ENCODE peak calls at places on chromosomes 6 and 20, in four cellular contexts. One of them, this sample, is unnamed.

GRCh38 chr6:36671687-36672375 is 6.7 kb upstream of the CDKN1A start:
- DNase-seq in H1: no peak
- DNase-seq in HCT116: no peak
- DNase-seq in GM12878: no peak
- DNase-seq in this sample: no peak

GRCh38 chr20:63202811-63203526 is 13.0 kb downstream of the YTHDF1 start:
- DNase-seq in H1: no peak
- DNase-seq in GM12878: no peak
- DNase-seq in HCT116: no peak
- DNase-seq in this sample: no peak

GRCh38 chr6:141618180-141618581 is 514.5 kb upstream of the GJE1 start:
- DNase-seq in H1: no peak
- DNase-seq in GM12878: no peak
- DNase-seq in HCT116: no peak
- DNase-seq in this sample: no peak

GRCh38 chr6:157143885-157144795 is 179.2 kb downstream of the TMEM242 start:
- DNase-seq in HCT116: no peak
- DNase-seq in H1: no peak
- DNase-seq in GM12878: no peak
- DNase-seq in this sample: no peak

GRCh38 chr6:132569170-132569569 is 952 bp upstream of the TAAR6 start:
- DNase-seq in HCT116: no peak
- DNase-seq in H1: no peak
- DNase-seq in GM12878: no peak
- DNase-seq in this sample: no peak

GRCh38 chr20:57748601-57749130 is 38.9 kb upstream of the PMEPA1 start:
- DNase-seq in GM12878: peak
- DNase-seq in H1: no peak
- DNase-seq in HCT116: peak
- DNase-seq in this sample: no peak

GRCh38 chr20:14896569-14896968 is 559.2 kb upstream of the FLRT3 start:
- DNase-seq in H1: no peak
- DNase-seq in GM12878: no peak
- DNase-seq in HCT116: no peak
- DNase-seq in this sample: no peak

GRCh38 chr20:62736026-62736406 is 27.4 kb downstream of the NTSR1 start:
- DNase-seq in HCT116: no peak
- DNase-seq in H1: no peak
- DNase-seq in GM12878: no peak
- DNase-seq in this sample: no peak

GRCh38 chr6:21371676-21372161 is 221.8 kb upstream of the SOX4 start:
- DNase-seq in GM12878: no peak
- DNase-seq in HCT116: no peak
- DNase-seq in H1: no peak
- DNase-seq in this sample: no peak

GRCh38 chr20:39880890-39881289 is 808.1 kb downstream of the MAFB start:
- DNase-seq in GM12878: no peak
- DNase-seq in HCT116: no peak
- DNase-seq in H1: no peak
- DNase-seq in this sample: no peak

GRCh38 chr6:39892490-39893129 is 41.7 kb downstream of the MOCS1 start:
- DNase-seq in HCT116: peak
- DNase-seq in GM12878: peak
- DNase-seq in H1: peak
- DNase-seq in this sample: peak

GRCh38 chr6:82818727-82819126 is 246.9 kb downstream of the UBE3D start:
- DNase-seq in HCT116: no peak
- DNase-seq in GM12878: no peak
- DNase-seq in H1: no peak
- DNase-seq in this sample: no peak

GRCh38 chr20:20710847-20711315 is 1.6 kb downstream of the RALGAPA2 start:
- DNase-seq in GM12878: no peak
- DNase-seq in H1: no peak
- DNase-seq in HCT116: no peak
- DNase-seq in this sample: no peak

GRCh38 chr6:168794515-168794914 is 353.5 kb downstream of the SMOC2 start:
- DNase-seq in GM12878: no peak
- DNase-seq in HCT116: no peak
- DNase-seq in H1: no peak
- DNase-seq in this sample: no peak

GRCh38 chr20:35597186-35597585 is 18.4 kb upstream of the SPAG4 start:
- DNase-seq in GM12878: no peak
- DNase-seq in HCT116: no peak
- DNase-seq in H1: no peak
- DNase-seq in this sample: no peak

GRCh38 chr6:137601471-137601870 is 107.3 kb upstream of the OLIG3 start:
- DNase-seq in H1: no peak
- DNase-seq in HCT116: no peak
- DNase-seq in GM12878: no peak
- DNase-seq in this sample: no peak

GRCh38 chr6:108944707-108945685 is 96.8 kb downstream of the ARMC2 start:
- DNase-seq in H1: no peak
- DNase-seq in HCT116: no peak
- DNase-seq in GM12878: no peak
- DNase-seq in this sample: no peak

GRCh38 chr6:116180375-116180774 is 54.4 kb upstream of the COL10A1 start:
- DNase-seq in HCT116: no peak
- DNase-seq in H1: no peak
- DNase-seq in GM12878: no peak
- DNase-seq in this sample: no peak

GRCh38 chr20:25032065-25032477 is 25.9 kb downstream of the ACSS1 start:
- DNase-seq in H1: no peak
- DNase-seq in HCT116: no peak
- DNase-seq in GM12878: no peak
- DNase-seq in this sample: peak

GRCh38 chr6:40077315-40077714 is 143.1 kb upstream of the MOCS1 start:
- DNase-seq in H1: no peak
- DNase-seq in HCT116: no peak
- DNase-seq in GM12878: no peak
- DNase-seq in this sample: no peak

GRCh38 chr6:166008441-166009369 is 158.9 kb downstream of the TBXT start:
- DNase-seq in GM12878: no peak
- DNase-seq in H1: peak
- DNase-seq in HCT116: no peak
- DNase-seq in this sample: no peak

GRCh38 chr6:145372671-145373123 is 362.6 kb downstream of the EPM2A start:
- DNase-seq in HCT116: no peak
- DNase-seq in GM12878: peak
- DNase-seq in H1: no peak
- DNase-seq in this sample: no peak

GRCh38 chr20:35355372-35355771 is 56.4 kb downstream of the UQCC1 start:
- DNase-seq in GM12878: no peak
- DNase-seq in HCT116: no peak
- DNase-seq in H1: no peak
- DNase-seq in this sample: no peak

GRCh38 chr6:64459411-64459810 is 823.8 kb downstream of the PHF3 start:
- DNase-seq in GM12878: no peak
- DNase-seq in H1: no peak
- DNase-seq in HCT116: no peak
- DNase-seq in this sample: no peak

DNA sequence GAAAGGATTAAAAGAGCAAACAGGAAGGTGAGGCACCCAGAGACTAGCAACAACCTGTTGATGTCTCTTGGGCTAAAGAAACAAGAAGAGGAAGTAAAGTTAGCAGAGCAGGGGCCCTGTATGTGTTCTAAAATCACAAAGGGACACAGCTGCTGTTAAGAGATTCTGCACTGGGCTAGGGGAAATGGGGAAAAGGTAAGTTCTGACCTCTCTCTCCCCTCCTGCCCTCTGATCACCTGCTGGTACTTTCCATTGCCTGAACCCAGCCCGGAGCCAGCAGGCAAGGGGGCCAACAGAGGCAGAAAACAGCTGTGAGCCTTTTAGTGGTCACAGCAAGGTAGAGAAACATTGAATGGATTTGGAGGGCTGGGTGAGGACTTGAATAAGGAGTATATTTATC is 13.5 kb upstream of the CNR1 start:
- DNase-seq in HCT116: no peak
- DNase-seq in H1: no peak
- DNase-seq in GM12878: peak
- DNase-seq in this sample: no peak
- TF ChIP-seq MAX in HCT116: no peak
- TF ChIP-seq MAX in H1: no peak
- TF ChIP-seq MAX in GM12878: no peak
- TF ChIP-seq MAX in this sample: no peak

DNA sequence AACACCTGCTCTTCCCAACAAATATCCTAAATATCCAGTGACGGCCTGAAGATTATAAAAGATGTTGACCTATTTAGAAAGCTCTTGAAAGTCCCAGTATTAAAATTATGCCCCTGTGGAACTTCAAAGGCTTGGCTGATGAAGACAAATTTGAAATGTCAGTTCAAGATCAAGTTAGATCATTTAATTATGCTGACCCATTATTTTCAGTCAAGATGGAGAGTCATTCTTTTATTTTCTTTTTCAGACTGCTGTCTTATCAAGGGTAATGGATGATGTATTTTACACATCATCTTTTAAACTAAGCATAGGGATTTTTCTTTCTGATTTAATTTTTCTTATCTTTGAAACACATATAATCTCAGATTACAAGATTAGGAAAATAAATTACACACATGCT is 123.9 kb downstream of the RCAN2 start:
- DNase-seq in GM12878: no peak
- DNase-seq in HCT116: no peak
- DNase-seq in H1: no peak
- DNase-seq in this sample: no peak
- TF ChIP-seq EGR1 in GM12878: no peak
- TF ChIP-seq EGR1 in HCT116: no peak
- TF ChIP-seq EGR1 in H1: no peak
- TF ChIP-seq EGR1 in this sample: no peak

GRCh38 chr6:17013701-17014100 is 88.1 kb upstream of the STMND1 start:
- DNase-seq in GM12878: no peak
- DNase-seq in HCT116: no peak
- DNase-seq in H1: no peak
- DNase-seq in this sample: no peak

GRCh38 chr6:17011985-17012384 is 89.9 kb upstream of the STMND1 start:
- DNase-seq in HCT116: no peak
- DNase-seq in H1: no peak
- DNase-seq in GM12878: no peak
- DNase-seq in this sample: no peak

GRCh38 chr6:17015144-17015543 is 86.7 kb upstream of the STMND1 start:
- DNase-seq in GM12878: peak
- DNase-seq in H1: no peak
- DNase-seq in HCT116: no peak
- DNase-seq in this sample: no peak

GRCh38 chr6:17015551-17016381 is 86.1 kb upstream of the STMND1 start:
- DNase-seq in GM12878: no peak
- DNase-seq in H1: no peak
- DNase-seq in HCT116: no peak
- DNase-seq in this sample: no peak

DNA sequence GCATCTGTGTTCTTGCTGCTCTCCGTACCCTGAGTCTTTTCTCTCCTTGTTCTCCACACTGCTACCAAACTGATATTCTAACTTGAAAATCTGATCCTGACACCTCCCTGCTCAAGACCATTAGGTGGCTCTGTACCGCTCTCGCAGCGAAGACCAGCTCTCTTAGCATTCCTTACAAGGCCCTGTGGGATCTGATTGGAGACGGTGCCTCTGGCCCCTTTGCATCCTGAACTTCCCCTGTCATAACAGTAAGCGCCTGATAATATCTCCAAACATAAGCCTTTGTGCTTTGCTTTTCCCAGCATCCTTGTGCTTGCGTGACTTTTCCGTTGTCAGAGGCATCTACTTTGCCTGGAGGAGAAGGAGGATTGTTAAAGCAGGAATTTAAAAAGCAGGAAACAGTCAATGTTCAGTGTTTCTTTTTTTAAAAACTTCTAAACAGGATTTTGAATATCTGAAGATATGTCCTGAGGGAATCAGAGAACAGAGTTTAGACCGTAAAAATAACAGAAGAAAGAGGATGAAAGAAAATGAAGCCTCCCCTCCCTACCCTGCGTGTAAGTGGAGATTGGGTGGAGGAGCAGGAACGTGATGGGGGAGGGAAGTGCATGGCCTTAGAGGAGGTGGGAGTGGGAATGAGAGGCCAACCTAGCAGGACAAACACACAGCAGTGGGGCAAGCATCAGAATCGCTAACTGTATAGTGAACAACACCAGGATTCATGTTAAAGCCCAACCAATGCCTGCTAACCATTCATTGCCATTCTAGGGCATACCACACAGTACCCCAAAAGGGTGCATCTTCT is 89.2 kb upstream of the STMND1 start:
- DNase-seq in HCT116: no peak
- DNase-seq in GM12878: no peak
- DNase-seq in H1: no peak
- DNase-seq in this sample: no peak
- TF ChIP-seq MAX in HCT116: no peak
- TF ChIP-seq MAX in GM12878: no peak
- TF ChIP-seq MAX in H1: no peak
- TF ChIP-seq MAX in this sample: no peak

GRCh38 chr6:16238057-16238657 is at the start of gene GMPR:
- DNase-seq in HCT116: peak
- DNase-seq in H1: peak
- DNase-seq in GM12878: no peak
- DNase-seq in this sample: peak

GRCh38 chr6:16240618-16241320 is 2.4 kb downstream of the GMPR start:
- DNase-seq in GM12878: no peak
- DNase-seq in HCT116: no peak
- DNase-seq in H1: no peak
- DNase-seq in this sample: no peak

GRCh38 chr6:16239798-16240123 is 1.4 kb downstream of the GMPR start:
- DNase-seq in H1: no peak
- DNase-seq in HCT116: peak
- DNase-seq in GM12878: no peak
- DNase-seq in this sample: no peak

GRCh38 chr6:16238658-16239089 is 287 bp downstream of the GMPR start:
- DNase-seq in H1: peak
- DNase-seq in GM12878: no peak
- DNase-seq in HCT116: no peak
- DNase-seq in this sample: peak

GRCh38 chr6:16239090-16239797 is 857 bp downstream of the GMPR start:
- DNase-seq in GM12878: no peak
- DNase-seq in HCT116: no peak
- DNase-seq in H1: peak
- DNase-seq in this sample: no peak
- TF ChIP-seq EGR1 in GM12878: no peak
- TF ChIP-seq EGR1 in HCT116: no peak
- TF ChIP-seq EGR1 in H1: no peak
- TF ChIP-seq EGR1 in this sample: no peak

GRCh38 chr6:143579703-143580102 is 68.2 kb upstream of the FUCA2 start:
- DNase-seq in H1: no peak
- DNase-seq in GM12878: no peak
- DNase-seq in HCT116: no peak
- DNase-seq in this sample: no peak
- TF ChIP-seq MAX in H1: no peak
- TF ChIP-seq MAX in GM12878: no peak
- TF ChIP-seq MAX in HCT116: no peak
- TF ChIP-seq MAX in this sample: no peak

This sample was measured in K562.